ENCODE peak calls at places on chromosomes 7 and 10, in eight cellular contexts. K is body of pancreas, O is heart right ventricle, S is Panc1, U is endothelial cell, V is A673, H is nephron progenitor cell, I is Calu3. D is an unnamed sample.

GRCh38 chr7:39465055-39465929 is 100.9 kb upstream of the YAE1 start:
- DNase-seq in V (peak; percentile 70), K (peak; percentile 62), I (peak; percentile 75), O (no peak), H (peak; percentile 55), U (peak; percentile 46), S (peak; percentile 36), D (no peak)

GRCh38 chr7:151382079-151382885 is 27.6 kb downstream of the WDR86 start:
- DNase-seq in O (no peak), H (no peak), U (no peak), S (no peak), I (no peak), K (no peak), V (no peak), D (no peak)

GRCh38 chr7:131538071-131538790 is 18.2 kb downstream of the PODXL start:
- DNase-seq in H (no peak), U (no peak), V (no peak), I (peak; percentile 58), S (no peak), O (no peak), K (no peak), D (no peak)

GRCh38 chr7:139033346-139034114 is 2.3 kb downstream of the ZC3HAV1L start:
- DNase-seq in V (no peak), H (no peak), O (no peak), S (no peak), I (no peak), U (no peak), K (no peak), D (no peak)

GRCh38 chr7:115693779-115694178 is 336.8 kb downstream of the TFEC start:
- DNase-seq in K (no peak), V (peak; percentile 5), H (no peak), U (no peak), S (no peak), O (no peak), I (no peak), D (no peak)

GRCh38 chr7:88357794-88358533 is 51.3 kb upstream of the STEAP4 start:
- DNase-seq in O (no peak), S (no peak), K (no peak), I (no peak), H (no peak), U (no peak), V (peak; percentile 3), D (no peak)

GRCh38 chr7:43585521-43585920 is 2.6 kb downstream of the STK17A start:
- DNase-seq in K (no peak), O (no peak), H (no peak), V (peak; percentile 41), S (no peak), I (no peak), U (no peak), D (no peak)

GRCh38 chr10:1746796-1747195 is 9.5 kb upstream of the ADARB2 start:
- DNase-seq in U (no peak), S (no peak), I (no peak), V (no peak), H (no peak), K (no peak), O (no peak), D (no peak)

GRCh38 chr7:17021205-17021604 is 139.4 kb upstream of the AGR3 start:
- DNase-seq in I (peak; percentile 47), V (no peak), U (no peak), K (no peak), S (no peak), H (no peak), O (no peak), D (no peak)

GRCh38 chr7:2172311-2173183 is 60.2 kb downstream of the MAD1L1 start:
- DNase-seq in O (no peak), I (no peak), S (no peak), K (peak; percentile 34), H (no peak), U (no peak), V (peak; percentile 80), D (no peak)

GRCh38 chr10:101289541-101289940 is 60.3 kb upstream of the LBX1 start:
- DNase-seq in V (no peak), U (no peak), S (no peak), O (no peak), H (no peak), K (no peak), I (no peak), D (no peak)

GRCh38 chr7:42156541-42156865 is 80.5 kb downstream of the GLI3 start:
- DNase-seq in V (no peak), O (no peak), S (no peak), U (no peak), I (no peak), K (no peak), H (no peak), D (no peak)
- TF ChIP-seq CTCF in V (no peak), O (no peak), S (no peak), U (no peak), I (no peak), K (no peak), H (no peak), D (no peak)

GRCh38 chr10:104483582-104483981 is 129.9 kb downstream of the CFAP58 start:
- DNase-seq in O (no peak), I (no peak), H (no peak), U (no peak), K (no peak), S (no peak), V (no peak), D (no peak)

GRCh38 chr10:104486803-104487202 is 133.2 kb downstream of the CFAP58 start:
- DNase-seq in O (no peak), S (no peak), V (no peak), I (no peak), H (no peak), U (no peak), K (no peak), D (no peak)

GRCh38 chr10:104480797-104481196 is 127.2 kb downstream of the CFAP58 start:
- DNase-seq in I (no peak), U (no peak), H (no peak), O (no peak), S (no peak), K (no peak), V (no peak), D (no peak)

GRCh38 chr10:104488046-104488832 is 134.6 kb downstream of the CFAP58 start:
- DNase-seq in S (no peak), O (no peak), H (no peak), U (no peak), K (no peak), I (no peak), V (no peak), D (no peak)

GRCh38 chr10:104485632-104486031 is 132.0 kb downstream of the CFAP58 start:
- DNase-seq in U (no peak), V (no peak), O (no peak), I (no peak), K (no peak), H (no peak), S (no peak), D (no peak)
- TF ChIP-seq CTCF in U (peak; percentile 45), V (peak; percentile 39), O (peak; percentile 17), I (no peak), K (no peak), H (peak; percentile 12), S (no peak), D (peak; percentile 39)

DNA sequence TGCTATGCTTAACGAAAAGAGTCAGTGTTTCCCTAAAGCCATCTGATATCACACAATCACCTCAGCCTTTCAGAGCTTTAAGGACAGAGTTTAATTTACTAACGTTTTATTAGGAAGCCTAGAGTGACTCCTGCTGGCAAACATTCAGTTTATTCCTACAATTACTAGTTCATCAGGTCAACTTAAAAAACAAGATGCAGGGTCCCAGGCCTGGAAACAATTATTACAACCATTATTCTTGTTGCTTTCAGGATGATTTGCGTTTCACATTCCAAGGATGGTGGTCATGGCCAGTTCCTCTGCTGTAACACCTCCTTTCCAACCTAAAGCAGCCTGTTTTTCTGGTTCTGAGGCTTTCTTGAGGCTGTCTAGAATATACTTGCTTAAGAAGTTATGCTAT is 1.5 kb upstream of the FAM53B start:
- DNase-seq in K (no peak), H (no peak), O (no peak), V (peak; percentile 46), I (no peak), S (peak; percentile 39), U (no peak), D (no peak)
- TF ChIP-seq CTCF in K (peak; percentile 57), H (peak; percentile 42), O (peak; percentile 53), V (peak; percentile 40), I (no peak), S (peak; percentile 55), U (no peak), D (peak; percentile 28)

GRCh38 chr7:154693646-154694045 is 309.3 kb downstream of the PAXIP1 start:
- DNase-seq in V (no peak), I (no peak), H (no peak), O (no peak), K (no peak), S (no peak), U (no peak), D (no peak)

GRCh38 chr7:154695836-154696235 is 307.1 kb downstream of the PAXIP1 start:
- DNase-seq in K (no peak), V (no peak), I (no peak), S (no peak), H (no peak), U (no peak), O (no peak), D (no peak)

GRCh38 chr7:154699421-154699820 is 303.5 kb downstream of the PAXIP1 start:
- DNase-seq in I (no peak), U (no peak), S (no peak), H (no peak), K (no peak), V (no peak), O (no peak), D (no peak)

GRCh38 chr7:154696556-154696955 is 306.4 kb downstream of the PAXIP1 start:
- DNase-seq in I (no peak), U (no peak), V (no peak), S (no peak), H (no peak), O (no peak), K (no peak), D (no peak)

DNA sequence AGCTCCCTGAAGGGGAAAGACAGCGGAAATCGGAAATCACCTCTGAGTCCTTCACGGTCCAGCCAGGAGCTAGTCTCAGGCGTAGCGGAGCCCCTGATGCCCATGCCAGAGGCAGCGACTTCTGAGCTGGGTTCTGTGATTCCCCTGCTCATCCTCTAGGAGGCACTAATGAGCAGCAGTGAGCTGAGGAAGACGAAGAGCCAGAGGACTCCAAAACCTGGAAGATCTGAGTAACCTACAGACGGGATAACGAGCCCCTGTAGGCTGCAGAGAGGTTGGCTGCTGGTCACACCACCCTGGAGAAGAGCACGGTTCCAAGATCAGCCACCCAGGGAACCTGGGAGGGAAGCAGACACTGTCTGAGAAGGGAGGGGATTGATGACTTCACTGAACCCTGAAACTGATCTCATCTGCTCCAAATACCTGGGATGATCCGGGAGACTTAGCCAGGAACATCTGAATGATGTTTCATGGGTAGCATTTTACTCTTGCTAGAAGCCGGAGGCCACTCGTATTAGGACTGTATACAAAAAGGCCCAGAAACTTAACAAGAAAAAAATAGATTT is 304.1 kb downstream of the PAXIP1 start:
- DNase-seq in I (no peak), K (peak; percentile 23), O (no peak), S (no peak), V (peak; percentile 21), U (peak; percentile 49), H (peak; percentile 24), D (no peak)
- TF ChIP-seq CTCF in I (no peak), K (peak; percentile 63), O (peak; percentile 29), S (peak; percentile 74), V (peak; percentile 53), U (peak; percentile 66), H (peak; percentile 66), D (no peak)

DNA sequence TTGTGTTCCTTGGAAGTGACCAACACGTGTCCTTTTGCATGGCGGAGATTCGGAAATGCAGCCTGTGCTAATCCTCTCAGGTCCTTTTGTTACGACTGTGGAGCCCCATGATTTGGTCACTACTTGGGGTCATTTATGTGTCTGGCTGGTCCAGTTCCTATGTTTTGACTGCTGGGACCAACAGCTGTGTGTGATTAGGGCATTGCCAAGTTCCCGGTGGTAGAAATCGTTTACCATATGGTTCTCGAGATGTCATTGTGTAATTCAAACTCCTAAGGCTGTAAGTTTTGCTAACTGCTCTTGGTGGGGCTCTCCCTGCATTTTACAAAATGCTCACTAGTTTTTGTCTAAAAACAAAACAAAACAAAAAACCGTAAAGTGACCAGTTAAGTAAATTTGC is 62.0 kb downstream of the CCNY start:
- DNase-seq in U (no peak), I (no peak), H (no peak), O (no peak), K (no peak), S (no peak), V (no peak), D (no peak)
- TF ChIP-seq CTCF in U (no peak), I (no peak), H (no peak), O (no peak), K (no peak), S (no peak), V (no peak), D (no peak)